ENCODE peak calls at places on chromosome 11, in eight cellular contexts. A is AG04450, I is AG09309, O is AG10803, H is IMR-90, J is body of pancreas, B is Calu3, Y is GM10248. R is an unnamed sample.

GRCh38 chr11:64694821-64695365 is 28.1 kb downstream of the NRXN2 start:
- DNase-seq in A (no peak), I (no peak), O (no peak), H (no peak), J (no peak), B (no peak), Y (no peak), R (no peak)

GRCh38 chr11:18790820-18791174 is 801 bp downstream of the PTPN5 start:
- DNase-seq in A (no peak), I (no peak), O (no peak), H (no peak), J (no peak), B (no peak), Y (no peak), R (no peak)

GRCh38 chr11:102717280-102717679 is 7.5 kb downstream of the MMP8 start:
- DNase-seq in A (no peak), I (no peak), O (no peak), H (no peak), J (no peak), B (no peak), Y (no peak), R (no peak)

GRCh38 chr11:28072321-28072720 is 35.6 kb downstream of the KIF18A start:
- DNase-seq in A (no peak), I (no peak), O (peak), H (peak), J (no peak), B (no peak), Y (no peak), R (no peak)

GRCh38 chr11:131195801-131196517 is 174.5 kb upstream of the NTM start:
- DNase-seq in A (peak), I (peak), O (peak), H (peak), J (peak), B (no peak), Y (no peak), R (peak)

GRCh38 chr11:103652013-103652412 is 384.4 kb upstream of the DDI1 start:
- DNase-seq in A (no peak), I (no peak), O (no peak), H (peak), J (no peak), B (no peak), Y (no peak), R (no peak)

GRCh38 chr11:70788247-70789022 is 390.1 kb downstream of the CTTN start:
- DNase-seq in A (peak), I (peak), O (peak), H (peak), J (no peak), B (peak), Y (no peak), R (peak)

GRCh38 chr11:35418282-35418846 is 994 bp downstream of the SLC1A2 start:
- DNase-seq in A (no peak), I (no peak), O (no peak), H (no peak), J (peak), B (peak), Y (no peak), R (no peak)

GRCh38 chr11:15038963-15039362 is 34.4 kb upstream of the CALCB start:
- DNase-seq in A (no peak), I (no peak), O (peak), H (peak), J (no peak), B (no peak), Y (no peak), R (no peak)

GRCh38 chr11:125376117-125376516 is 119.9 kb downstream of the FEZ1 start:
- DNase-seq in A (no peak), I (no peak), O (no peak), H (no peak), J (peak), B (no peak), Y (no peak), R (no peak)

GRCh38 chr11:65225284-65226102 is 36.3 kb upstream of the POLA2 start:
- DNase-seq in A (peak), I (peak), O (peak), H (peak), J (peak), B (no peak), Y (peak), R (peak)

GRCh38 chr11:46322759-46323158 is 24.5 kb upstream of the DGKZ start:
- DNase-seq in A (no peak), I (no peak), O (peak), H (peak), J (peak), B (no peak), Y (no peak), R (no peak)

GRCh38 chr11:363948-364761 is 5.1 kb upstream of the B4GALNT4 start:
- DNase-seq in A (no peak), I (no peak), O (peak), H (no peak), J (peak), B (peak), Y (no peak), R (no peak)

GRCh38 chr11:79437274-79437980 is 3.4 kb downstream of the TENM4 start:
- DNase-seq in A (no peak), I (no peak), O (no peak), H (peak), J (peak), B (peak), Y (peak), R (no peak)

GRCh38 chr11:8685306-8685705 is 2.7 kb downstream of the RPL27A start:
- DNase-seq in A (no peak), I (no peak), O (no peak), H (no peak), J (no peak), B (no peak), Y (no peak), R (no peak)

GRCh38 chr11:96012086-96012824 is 88.3 kb upstream of the MTMR2 start:
- DNase-seq in A (no peak), I (peak), O (peak), H (peak), J (peak), B (peak), Y (peak), R (peak)

GRCh38 chr11:65067446-65067845 is 9.1 kb upstream of the NAALADL1 start:
- DNase-seq in A (no peak), I (no peak), O (no peak), H (no peak), J (no peak), B (no peak), Y (peak), R (no peak)

GRCh38 chr11:75475767-75476650 is 43.0 kb upstream of the KLHL35 start:
- DNase-seq in A (no peak), I (no peak), O (peak), H (peak), J (peak), B (no peak), Y (no peak), R (no peak)

GRCh38 chr11:78798567-78799170 is 224.0 kb upstream of the NARS2 start:
- DNase-seq in A (no peak), I (no peak), O (peak), H (peak), J (peak), B (peak), Y (peak), R (peak)

GRCh38 chr11:6258571-6258998 is 1.1 kb upstream of the CCKBR start:
- DNase-seq in A (no peak), I (no peak), O (no peak), H (no peak), J (no peak), B (no peak), Y (no peak), R (no peak)
- TF ChIP-seq CTCF in A (no peak), I (no peak), O (no peak), H (no peak), J (peak), B (no peak), Y (no peak), R (no peak)

GRCh38 chr11:114059984-114060401 is 482 bp downstream of the ZBTB16 start:
- DNase-seq in A (no peak), I (no peak), O (no peak), H (no peak), J (peak), B (no peak), Y (no peak), R (no peak)
- TF ChIP-seq CTCF in A (no peak), I (no peak), O (no peak), H (no peak), J (no peak), B (no peak), Y (no peak), R (no peak)

GRCh38 chr11:108647701-108648527 is 17.0 kb upstream of the DDX10 start:
- DNase-seq in A (peak), I (no peak), O (peak), H (peak), J (peak), B (peak), Y (peak), R (peak)

GRCh38 chr11:108647387-108647700 is 17.5 kb upstream of the DDX10 start:
- DNase-seq in A (no peak), I (no peak), O (no peak), H (no peak), J (no peak), B (no peak), Y (no peak), R (no peak)

GRCh38 chr11:108645956-108646355 is 18.9 kb upstream of the DDX10 start:
- DNase-seq in A (no peak), I (no peak), O (no peak), H (no peak), J (no peak), B (no peak), Y (no peak), R (no peak)

GRCh38 chr11:108643974-108644373 is 20.9 kb upstream of the DDX10 start:
- DNase-seq in A (no peak), I (no peak), O (no peak), H (no peak), J (no peak), B (no peak), Y (no peak), R (no peak)

DNA sequence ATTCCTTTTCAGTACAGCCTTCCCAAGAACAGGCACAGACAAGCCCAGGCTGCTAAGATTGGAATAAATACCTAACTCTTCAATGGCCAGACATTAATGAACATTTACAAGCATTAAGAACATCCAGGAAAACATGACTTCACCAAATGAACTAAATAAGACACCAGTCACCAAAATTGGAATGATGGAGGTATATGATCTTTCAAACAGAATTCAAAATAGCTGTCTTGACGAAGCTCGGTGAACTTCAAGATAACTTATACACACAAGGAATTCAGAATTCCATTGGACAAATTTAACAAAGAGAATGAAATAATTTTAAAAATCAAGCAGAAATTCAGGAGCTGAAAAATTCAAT is 16.4 kb upstream of the DDX10 start:
- DNase-seq in A (no peak), I (no peak), O (no peak), H (no peak), J (no peak), B (no peak), Y (no peak), R (no peak)
- TF ChIP-seq CTCF in A (no peak), I (no peak), O (no peak), H (no peak), J (no peak), B (no peak), Y (no peak), R (no peak)

DNA sequence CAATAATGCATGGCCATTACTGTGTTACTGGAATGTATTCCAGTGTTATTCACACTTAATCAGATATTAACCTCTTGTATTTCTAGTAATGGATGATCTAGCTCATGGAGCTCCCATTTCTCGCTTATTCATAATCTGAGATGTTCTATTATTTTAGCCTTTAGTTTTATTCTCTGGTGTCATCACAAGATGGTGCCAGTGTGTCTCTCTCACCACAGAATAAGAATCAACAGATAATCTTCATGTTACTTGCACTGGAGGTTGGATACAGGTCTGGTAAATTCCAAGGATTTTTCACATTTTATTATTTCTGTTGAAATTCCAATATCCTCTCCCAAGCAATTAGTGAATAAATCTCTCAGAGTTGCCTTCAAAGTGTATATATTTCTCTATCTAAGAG is 74.6 kb downstream of the CASP12 start:
- DNase-seq in A (no peak), I (no peak), O (no peak), H (no peak), J (no peak), B (no peak), Y (no peak), R (no peak)
- TF ChIP-seq CTCF in A (no peak), I (no peak), O (no peak), H (no peak), J (no peak), B (no peak), Y (no peak), R (no peak)

GRCh38 chr11:60169264-60169915 is 13.5 kb downstream of the MS4A6A start:
- DNase-seq in A (no peak), I (no peak), O (no peak), H (no peak), J (peak), B (peak), Y (no peak), R (no peak)
- TF ChIP-seq CTCF in A (no peak), I (peak), O (peak), H (peak), J (no peak), B (peak), Y (no peak), R (no peak)

GRCh38 chr11:129995163-129995562 is 7.5 kb downstream of the PRDM10 start:
- DNase-seq in A (no peak), I (no peak), O (no peak), H (no peak), J (no peak), B (no peak), Y (no peak), R (no peak)

GRCh38 chr11:129989437-129989836 is 13.2 kb downstream of the PRDM10 start:
- DNase-seq in A (no peak), I (no peak), O (no peak), H (peak), J (no peak), B (no peak), Y (no peak), R (no peak)

GRCh38 chr11:129987950-129988349 is 14.7 kb downstream of the PRDM10 start:
- DNase-seq in A (no peak), I (no peak), O (no peak), H (no peak), J (no peak), B (no peak), Y (no peak), R (no peak)

GRCh38 chr11:129996113-129996870 is 6.3 kb downstream of the PRDM10 start:
- DNase-seq in A (no peak), I (no peak), O (no peak), H (no peak), J (no peak), B (no peak), Y (no peak), R (no peak)

DNA sequence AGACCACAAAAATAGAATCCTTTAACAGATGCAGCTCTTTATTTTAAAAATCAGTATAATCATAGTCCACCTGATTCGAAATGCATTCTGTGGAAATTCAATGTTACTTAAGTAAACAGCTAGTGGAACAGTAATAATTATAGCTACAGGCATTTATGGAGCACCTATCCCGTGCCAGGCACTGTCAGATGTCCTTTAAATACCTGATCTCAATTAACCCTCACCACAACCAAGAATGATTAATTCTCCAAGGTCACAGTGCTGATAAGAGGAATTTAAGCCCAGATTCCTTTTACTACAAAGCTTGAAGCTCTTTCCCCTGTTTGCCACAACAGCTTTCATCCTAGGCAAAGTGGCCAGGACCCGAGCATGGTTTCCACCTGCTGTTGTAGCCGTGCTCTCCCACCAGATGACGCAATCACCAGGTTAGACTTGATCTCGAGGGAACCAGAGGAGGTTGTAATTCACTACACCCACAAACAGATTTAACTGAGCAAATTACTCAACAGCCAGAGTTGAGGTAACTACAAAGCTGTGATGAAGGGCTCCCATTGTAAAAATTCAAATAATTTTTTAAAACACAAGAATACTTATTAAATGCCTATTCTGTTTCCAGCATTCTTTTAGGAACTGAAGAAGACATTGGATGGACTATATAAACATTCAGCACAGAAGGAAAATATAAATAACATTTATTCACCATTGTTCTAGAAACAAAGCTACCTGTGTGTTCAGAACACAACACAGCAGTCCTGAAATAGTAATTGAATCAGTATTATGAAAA is 10.3 kb downstream of the PRDM10 start:
- DNase-seq in A (no peak), I (no peak), O (peak), H (peak), J (peak), B (peak), Y (peak), R (no peak)
- TF ChIP-seq CTCF in A (no peak), I (no peak), O (no peak), H (no peak), J (peak), B (no peak), Y (peak), R (peak)

GRCh38 chr11:21323617-21324016 is 654.2 kb downstream of the NELL1 start:
- DNase-seq in A (no peak), I (no peak), O (no peak), H (no peak), J (no peak), B (no peak), Y (no peak), R (no peak)
- TF ChIP-seq CTCF in A (no peak), I (no peak), O (no peak), H (no peak), J (no peak), B (no peak), Y (no peak), R (no peak)

GRCh38 chr11:68632802-68633201 is 51.5 kb upstream of the GAL start:
- DNase-seq in A (peak), I (peak), O (peak), H (peak), J (no peak), B (peak), Y (no peak), R (peak)
- TF ChIP-seq CTCF in A (peak), I (peak), O (peak), H (peak), J (peak), B (peak), Y (peak), R (peak)